ENCODE peak calls at places on chromosomes 16 and 17, in nine cellular contexts. A is upper lobe of right lung; H is endothelial cell; O is activated naive CD4-positive, alpha-beta T cell treated with anti-CD3 and anti-CD28 coated beads for 36 hours; Y is stimulated activated CD4-positive, alpha-beta T cell treated with anti-CD3 and anti-CD28 coated beads, Interleukin-1b, Interleukin-23, amount 100 ng/mL, for 24 hours; L is body of pancreas; K is AG04449; R is ovary; X is HTR-8/SVneo. M is an unnamed sample.

GRCh38 chr17:339193-340061 is 13.2 kb downstream of the RPH3AL start:
- DNase-seq in A (peak), H (no peak), O (no peak), Y (no peak), L (peak), K (no peak), R (no peak), X (no peak), M (no peak)

GRCh38 chr16:82767808-82768207 is 141.0 kb downstream of the CDH13 start:
- DNase-seq in A (no peak), H (no peak), O (no peak), Y (no peak), L (no peak), K (no peak), R (no peak), X (no peak), M (no peak)

GRCh38 chr16:30185683-30186421 is 2.5 kb downstream of the CORO1A start:
- DNase-seq in A (peak), H (no peak), O (peak), Y (peak), L (peak), K (no peak), R (peak), X (no peak), M (no peak)

GRCh38 chr17:214881-215331 is 33.5 kb upstream of the DOC2B start:
- DNase-seq in A (no peak), H (no peak), O (no peak), Y (no peak), L (no peak), K (no peak), R (no peak), X (no peak), M (no peak)

GRCh38 chr17:19239544-19239943 is 2.4 kb downstream of the EPN2 start:
- DNase-seq in A (peak), H (no peak), O (no peak), Y (no peak), L (no peak), K (no peak), R (peak), X (no peak), M (peak)

GRCh38 chr16:78163772-78164391 is 64.4 kb downstream of the WWOX start:
- DNase-seq in A (no peak), H (no peak), O (no peak), Y (no peak), L (no peak), K (no peak), R (no peak), X (no peak), M (no peak)

GRCh38 chr16:67935402-67936123 is 1.1 kb downstream of the PSMB10 start:
- DNase-seq in A (peak), H (peak), O (peak), Y (peak), L (peak), K (peak), R (peak), X (peak), M (peak)

GRCh38 chr17:2022647-2023046 is 2.5 kb downstream of the RTN4RL1 start:
- DNase-seq in A (peak), H (no peak), O (no peak), Y (no peak), L (no peak), K (no peak), R (no peak), X (no peak), M (no peak)

GRCh38 chr17:59400858-59401257 is 69.4 kb downstream of the YPEL2 start:
- DNase-seq in A (no peak), H (no peak), O (no peak), Y (no peak), L (no peak), K (no peak), R (no peak), X (no peak), M (no peak)

GRCh38 chr17:4503283-4504005 is 4.8 kb downstream of the SPNS2 start:
- DNase-seq in A (no peak), H (no peak), O (no peak), Y (no peak), L (no peak), K (no peak), R (no peak), X (no peak), M (no peak)

GRCh38 chr17:59872351-59872750 is 20.4 kb downstream of the TUBD1 start:
- DNase-seq in A (no peak), H (no peak), O (no peak), Y (no peak), L (no peak), K (no peak), R (no peak), X (no peak), M (no peak)

GRCh38 chr17:45429338-45430005 is 3.2 kb downstream of the ARHGAP27 start:
- DNase-seq in A (peak), H (no peak), O (no peak), Y (no peak), L (no peak), K (no peak), R (no peak), X (no peak), M (no peak)

GRCh38 chr16:56279132-56279531 is 87.8 kb downstream of the GNAO1 start:
- DNase-seq in A (peak), H (no peak), O (peak), Y (peak), L (no peak), K (no peak), R (no peak), X (no peak), M (no peak)

GRCh38 chr17:42111901-42112551 is 488 bp downstream of the DHX58 start:
- DNase-seq in A (peak), H (no peak), O (peak), Y (no peak), L (peak), K (no peak), R (no peak), X (no peak), M (no peak)

GRCh38 chr17:12229315-12229714 is 208.6 kb downstream of the MAP2K4 start:
- DNase-seq in A (no peak), H (no peak), O (no peak), Y (no peak), L (no peak), K (no peak), R (no peak), X (no peak), M (no peak)

GRCh38 chr17:13538841-13539411 is 62.8 kb downstream of the HS3ST3A1 start:
- DNase-seq in A (no peak), H (no peak), O (no peak), Y (no peak), L (no peak), K (no peak), R (no peak), X (no peak), M (no peak)

GRCh38 chr17:34024303-34025178 is 230.5 kb upstream of the CCL2 start:
- DNase-seq in A (no peak), H (no peak), O (no peak), Y (no peak), L (no peak), K (no peak), R (no peak), X (no peak), M (no peak)

GRCh38 chr16:19179890-19180490 is 11.9 kb downstream of the SYT17 start:
- DNase-seq in A (peak), H (peak), O (peak), Y (no peak), L (peak), K (no peak), R (no peak), X (peak), M (no peak)

GRCh38 chr17:75692976-75693375 is 25.8 kb downstream of the SAP30BP start:
- DNase-seq in A (no peak), H (no peak), O (no peak), Y (no peak), L (no peak), K (no peak), R (no peak), X (no peak), M (no peak)

GRCh38 chr17:77959926-77960521 is 1.5 kb downstream of the TNRC6C start:
- DNase-seq in A (no peak), H (no peak), O (peak), Y (no peak), L (no peak), K (no peak), R (no peak), X (no peak), M (no peak)

GRCh38 chr17:3641717-3642486 is 5.3 kb downstream of the CTNS start:
- DNase-seq in A (no peak), H (no peak), O (no peak), Y (no peak), L (no peak), K (no peak), R (no peak), X (no peak), M (no peak)

GRCh38 chr17:7851438-7852261 is 3.2 kb upstream of the TMEM88 start:
- DNase-seq in A (peak), H (peak), O (peak), Y (peak), L (peak), K (no peak), R (peak), X (peak), M (peak)

GRCh38 chr17:57379237-57380054 is 123.1 kb downstream of the MSI2 start:
- DNase-seq in A (no peak), H (peak), O (peak), Y (no peak), L (no peak), K (no peak), R (no peak), X (peak), M (no peak)

GRCh38 chr16:7437135-7437534 is 104.5 kb downstream of the RBFOX1 start:
- DNase-seq in A (no peak), H (no peak), O (no peak), Y (no peak), L (no peak), K (no peak), R (no peak), X (no peak), M (no peak)

GRCh38 chr17:236641-237405 is 55.4 kb upstream of the DOC2B start:
- DNase-seq in A (peak), H (no peak), O (no peak), Y (no peak), L (no peak), K (no peak), R (peak), X (no peak), M (peak)

GRCh38 chr17:28570716-28571254 is 539 bp downstream of the PIGS start:
- DNase-seq in A (no peak), H (no peak), O (peak), Y (peak), L (peak), K (no peak), R (peak), X (peak), M (no peak)

GRCh38 chr17:46822388-46822921 is 4.0 kb upstream of the WNT3 start:
- DNase-seq in A (peak), H (no peak), O (peak), Y (no peak), L (no peak), K (no peak), R (no peak), X (no peak), M (no peak)

GRCh38 chr17:40326014-40326831 is 17.2 kb downstream of the RARA start:
- DNase-seq in A (no peak), H (no peak), O (peak), Y (no peak), L (no peak), K (no peak), R (peak), X (no peak), M (no peak)

GRCh38 chr17:39634384-39634871 is 2.5 kb upstream of the STARD3 start:
- DNase-seq in A (no peak), H (no peak), O (no peak), Y (no peak), L (no peak), K (no peak), R (no peak), X (peak), M (no peak)

GRCh38 chr17:33949100-33949499 is 306.0 kb upstream of the CCL2 start:
- DNase-seq in A (no peak), H (peak), O (no peak), Y (no peak), L (peak), K (no peak), R (no peak), X (no peak), M (no peak)

GRCh38 chr16:64440421-64440831 is 681.4 kb downstream of the CDH11 start:
- DNase-seq in A (no peak), H (no peak), O (no peak), Y (no peak), L (peak), K (peak), R (no peak), X (no peak), M (no peak)

GRCh38 chr17:78484300-78485159 is 92.7 kb downstream of the DNAH17 start:
- DNase-seq in A (peak), H (peak), O (peak), Y (peak), L (no peak), K (no peak), R (no peak), X (no peak), M (no peak)

M was measured in mesenteric fat pad.